ENCODE peak calls at places on chromosomes 2 and 18, in ten cellular contexts. V, M, X, P, F, C, G, R, U and Z are unnamed samples.

GRCh38 chr2:8509613-8510012 is 172.2 kb upstream of the ID2 start:
- DNase-seq in M (no peak), P (no peak), F (no peak), V (no peak), U (no peak), C (no peak), G (no peak), R (no peak), X (no peak), Z (no peak)

GRCh38 chr2:84927275-84927627 is 21.8 kb downstream of the TMSB10 start:
- DNase-seq in M (no peak), U (no peak), R (no peak), V (no peak), P (no peak), C (no peak), F (no peak), G (no peak), X (no peak), Z (no peak)

GRCh38 chr2:137929504-137929886 is 34.8 kb upstream of the HNMT start:
- DNase-seq in X (no peak), R (no peak), F (no peak), M (no peak), P (no peak), G (no peak), U (no peak), C (no peak), V (no peak), Z (no peak)

GRCh38 chr2:216507220-216508143 is 8.8 kb downstream of the RPL37A start:
- DNase-seq in F (no peak), R (no peak), G (no peak), C (no peak), P (no peak), X (no peak), U (no peak), V (no peak), M (peak; percentile 22), Z (no peak)

GRCh38 chr18:62933261-62933887 is 218.0 kb downstream of the PHLPP1 start:
- DNase-seq in V (no peak), U (no peak), G (no peak), X (no peak), R (no peak), P (no peak), C (no peak), F (no peak), M (no peak), Z (no peak)

GRCh38 chr2:26840937-26841610 is 6.9 kb upstream of the DPYSL5 start:
- DNase-seq in R (no peak), F (no peak), G (peak; percentile 38), P (peak; percentile 37), X (no peak), M (no peak), U (peak; percentile 29), V (no peak), C (no peak), Z (no peak)

GRCh38 chr2:75608684-75609333 is 37.8 kb upstream of the MRPL19 start:
- DNase-seq in V (no peak), M (peak; percentile 75), G (peak; percentile 46), R (peak; percentile 54), F (peak; percentile 67), X (peak; percentile 59), P (no peak), U (peak; percentile 63), C (no peak), Z (peak; percentile 46)

GRCh38 chr2:239318790-239319189 is 82.0 kb downstream of the HDAC4 start:
- DNase-seq in C (no peak), V (no peak), P (no peak), R (no peak), X (peak; percentile 19), G (no peak), M (no peak), U (peak; percentile 67), F (no peak), Z (no peak)

GRCh38 chr2:109171444-109172334 is 42.7 kb downstream of the SH3RF3 start:
- DNase-seq in U (peak; percentile 97), P (no peak), V (peak; percentile 94), C (peak; percentile 98), G (no peak), F (no peak), M (peak; percentile 91), R (no peak), X (no peak), Z (peak; percentile 82)

GRCh38 chr18:31566576-31567306 is 24.9 kb upstream of the TTR start:
- DNase-seq in M (peak; percentile 14), U (no peak), F (no peak), P (no peak), V (no peak), R (no peak), X (no peak), G (no peak), C (no peak), Z (no peak)

GRCh38 chr2:51028829-51029228 is 3.1 kb downstream of the NRXN1 start:
- DNase-seq in M (no peak), R (no peak), X (no peak), G (no peak), C (no peak), V (no peak), F (no peak), U (peak; percentile 17), P (peak; percentile 94), Z (no peak)

GRCh38 chr2:106358081-106358480 is 110.1 kb downstream of the RGPD3 start:
- DNase-seq in X (no peak), M (no peak), P (no peak), U (no peak), G (no peak), F (no peak), V (no peak), R (no peak), C (no peak), Z (no peak)

GRCh38 chr2:172093416-172094318 is 8.4 kb downstream of the DLX1 start:
- DNase-seq in X (no peak), R (no peak), V (no peak), M (no peak), C (no peak), G (peak; percentile 30), U (no peak), F (no peak), P (peak; percentile 32), Z (no peak)

GRCh38 chr18:67484458-67484857 is 32.1 kb downstream of the DSEL start:
- DNase-seq in V (no peak), P (no peak), U (no peak), G (no peak), F (no peak), R (no peak), X (no peak), M (no peak), C (no peak), Z (no peak)

GRCh38 chr2:28624798-28625701 is 126.6 kb upstream of the PPP1CB start:
- DNase-seq in M (no peak), P (peak; percentile 26), X (peak; percentile 79), G (no peak), U (peak; percentile 87), R (peak; percentile 43), C (no peak), F (no peak), V (no peak), Z (peak; percentile 88)

GRCh38 chr2:118670868-118671267 is 176.6 kb downstream of the EN1 start:
- DNase-seq in G (no peak), F (no peak), V (no peak), R (no peak), M (no peak), X (no peak), C (no peak), P (no peak), U (peak; percentile 79), Z (no peak)

GRCh38 chr2:216636570-216637450 is 3.6 kb downstream of the IGFBP2 start:
- DNase-seq in C (no peak), X (no peak), G (no peak), F (peak; percentile 23), V (no peak), U (peak; percentile 63), P (no peak), R (no peak), M (peak; percentile 66), Z (no peak)

GRCh38 chr18:48602759-48603390 is 64.0 kb downstream of the CTIF start:
- DNase-seq in X (no peak), V (no peak), C (no peak), R (no peak), G (no peak), P (no peak), F (no peak), U (no peak), M (no peak), Z (no peak)

GRCh38 chr2:20123871-20124594 is 72.6 kb upstream of the LAPTM4A start:
- DNase-seq in C (no peak), M (no peak), V (no peak), X (no peak), R (no peak), U (no peak), P (no peak), G (no peak), F (no peak), Z (no peak)

GRCh38 chr18:64208531-64208930 is 59.6 kb upstream of the LINC00305 start:
- DNase-seq in G (no peak), R (no peak), M (no peak), X (no peak), C (no peak), U (no peak), F (no peak), P (no peak), V (no peak), Z (no peak)

GRCh38 chr18:80109676-80110078 is 615 bp downstream of the ADNP2 start:
- DNase-seq in C (no peak), R (peak; percentile 29), P (no peak), F (peak; percentile 36), U (peak; percentile 53), G (peak; percentile 19), M (peak; percentile 48), V (no peak), X (peak; percentile 59), Z (peak; percentile 64)

GRCh38 chr18:50274044-50274442 is 7.3 kb downstream of the MBD1 start:
- DNase-seq in G (no peak), X (no peak), F (no peak), C (no peak), U (no peak), V (no peak), P (no peak), M (no peak), R (no peak), Z (peak; percentile 35)

GRCh38 chr2:68336192-68336591 is 16.4 kb upstream of the CNRIP1 start:
- DNase-seq in U (peak; percentile 62), X (no peak), F (no peak), R (no peak), M (peak; percentile 56), P (no peak), C (peak; percentile 24), V (peak; percentile 41), G (no peak), Z (no peak)

GRCh38 chr18:48473816-48474215 is 64.6 kb upstream of the ZBTB7C start:
- DNase-seq in G (no peak), V (no peak), U (no peak), C (no peak), P (no peak), X (no peak), R (no peak), M (no peak), F (no peak), Z (no peak)

GRCh38 chr18:73688851-73689659 is 458.6 kb downstream of the FBXO15 start:
- DNase-seq in G (no peak), X (no peak), M (peak; percentile 51), C (peak; percentile 86), F (no peak), U (peak; percentile 83), R (no peak), V (peak; percentile 97), P (no peak), Z (peak; percentile 55)

GRCh38 chr18:63016270-63016669 is 300.9 kb downstream of the PHLPP1 start:
- DNase-seq in P (peak; percentile 67), M (peak; percentile 53), C (peak; percentile 15), U (peak; percentile 82), R (peak; percentile 6), V (peak; percentile 3), X (peak; percentile 67), G (peak; percentile 14), F (peak; percentile 40), Z (no peak)

GRCh38 chr2:147173186-147173575 is 671.6 kb upstream of the ACVR2A start:
- DNase-seq in X (no peak), V (no peak), P (no peak), F (no peak), G (no peak), U (peak; percentile 38), C (no peak), M (no peak), R (no peak), Z (no peak)

GRCh38 chr2:69298862-69299261 is 88.2 kb downstream of the GFPT1 start:
- DNase-seq in F (no peak), X (no peak), V (no peak), C (no peak), P (no peak), G (no peak), M (peak; percentile 81), U (peak; percentile 80), R (no peak), Z (no peak)